ENCODE peak calls at places on chromosomes 6 and 20, in four cellular contexts. N, X, H and L are unnamed samples.

GRCh38 chr6:127317275-127318128 is 25.9 kb downstream of the ECHDC1 start:
- DNase-seq in N (no peak), X (no peak), H (no peak), L (no peak)

GRCh38 chr20:54608978-54609377 is 133.6 kb downstream of the DOK5 start:
- DNase-seq in N (no peak), H (no peak), X (no peak), L (no peak)

GRCh38 chr20:34859826-34860545 is 12.7 kb downstream of the GGT7 start:
- DNase-seq in X (peak), H (no peak), N (peak), L (no peak)

GRCh38 chr6:147909645-147910044 is 401.2 kb downstream of the SAMD5 start:
- DNase-seq in N (no peak), X (no peak), H (no peak), L (no peak)

GRCh38 chr6:42295181-42295580 is 77.5 kb upstream of the MRPS10 start:
- DNase-seq in H (no peak), N (no peak), X (no peak), L (no peak)

GRCh38 chr20:1341561-1342265 is 12.8 kb upstream of the SDCBP2 start:
- DNase-seq in X (no peak), H (no peak), N (no peak), L (peak)

GRCh38 chr6:15553736-15554294 is 109.0 kb downstream of the DTNBP1 start:
- DNase-seq in N (no peak), H (no peak), X (no peak), L (no peak)

GRCh38 chr20:47456041-47456537 is 45.6 kb upstream of the NCOA3 start:
- DNase-seq in N (no peak), X (no peak), H (no peak), L (no peak)

GRCh38 chr20:62445553-62446340 is 18.4 kb upstream of the RBBP8NL start:
- DNase-seq in N (no peak), X (no peak), H (no peak), L (peak)

GRCh38 chr6:30378290-30378937 is 33.5 kb downstream of the RPP21 start:
- DNase-seq in N (no peak), X (peak), H (no peak), L (no peak)

GRCh38 chr6:134307870-134308269 is 10.0 kb downstream of the SGK1 start:
- DNase-seq in H (no peak), N (no peak), X (no peak), L (no peak)

GRCh38 chr20:52682271-52682670 is 289.9 kb upstream of the TSHZ2 start:
- DNase-seq in N (no peak), H (no peak), X (no peak), L (no peak)

GRCh38 chr6:2733324-2733723 is 17.4 kb downstream of the MYLK4 start:
- DNase-seq in H (no peak), X (no peak), N (no peak), L (no peak)

GRCh38 chr6:43468748-43469681 is 8.4 kb upstream of the TJAP1 start:
- DNase-seq in H (no peak), N (no peak), X (no peak), L (no peak)

GRCh38 chr6:87391334-87391733 is 16.4 kb upstream of the CFAP206 start:
- DNase-seq in H (no peak), N (no peak), X (peak), L (peak)

GRCh38 chr20:5888051-5888450 is 62.3 kb downstream of the TRMT6 start:
- DNase-seq in X (no peak), N (no peak), H (no peak), L (no peak)

GRCh38 chr6:93123585-93123984 is 295.8 kb downstream of the EPHA7 start:
- DNase-seq in H (no peak), X (no peak), N (no peak), L (no peak)

GRCh38 chr6:127117979-127118504 is 429 bp upstream of the RSPO3 start:
- DNase-seq in X (peak), H (no peak), N (no peak), L (no peak)